ENCODE peak calls at places on chromosomes 4 and X, in six cellular contexts. One of them, this sample, is unnamed.

GRCh38 chr4:3257691-3258482 is 8.9 kb downstream of the MSANTD1 start:
- DNase-seq in activated T-cell treated with anti-CD3 and anti-CD28 coated beads for 1 hour: no peak
- DNase-seq in mucosa of descending colon: no peak
- DNase-seq in OCI-M1: no peak
- DNase-seq in colonic mucosa: peak
- DNase-seq in activated naive CD4-positive, alpha-beta T cell treated with anti-CD3 and anti-CD28 coated beads for 36 hours: peak
- DNase-seq in this sample: no peak

GRCh38 chrX:100615015-100615414 is 21.6 kb downstream of the TSPAN6 start:
- DNase-seq in OCI-M1: peak
- DNase-seq in activated naive CD4-positive, alpha-beta T cell treated with anti-CD3 and anti-CD28 coated beads for 36 hours: peak
- DNase-seq in activated T-cell treated with anti-CD3 and anti-CD28 coated beads for 1 hour: no peak
- DNase-seq in colonic mucosa: peak
- DNase-seq in mucosa of descending colon: peak
- DNase-seq in this sample: no peak

GRCh38 chrX:102968216-102968615 is 31.1 kb downstream of the RAB40AL start:
- DNase-seq in activated T-cell treated with anti-CD3 and anti-CD28 coated beads for 1 hour: no peak
- DNase-seq in mucosa of descending colon: no peak
- DNase-seq in OCI-M1: no peak
- DNase-seq in activated naive CD4-positive, alpha-beta T cell treated with anti-CD3 and anti-CD28 coated beads for 36 hours: no peak
- DNase-seq in colonic mucosa: no peak
- DNase-seq in this sample: no peak

GRCh38 chr4:152535236-152535902 is 523 bp downstream of the FBXW7 start:
- DNase-seq in mucosa of descending colon: peak
- DNase-seq in activated T-cell treated with anti-CD3 and anti-CD28 coated beads for 1 hour: peak
- DNase-seq in colonic mucosa: peak
- DNase-seq in activated naive CD4-positive, alpha-beta T cell treated with anti-CD3 and anti-CD28 coated beads for 36 hours: no peak
- DNase-seq in OCI-M1: no peak
- DNase-seq in this sample: no peak

GRCh38 chrX:102604327-102604726 is 5.0 kb downstream of the ARMCX5 start:
- DNase-seq in activated T-cell treated with anti-CD3 and anti-CD28 coated beads for 1 hour: no peak
- DNase-seq in mucosa of descending colon: no peak
- DNase-seq in activated naive CD4-positive, alpha-beta T cell treated with anti-CD3 and anti-CD28 coated beads for 36 hours: no peak
- DNase-seq in colonic mucosa: no peak
- DNase-seq in OCI-M1: no peak
- DNase-seq in this sample: no peak

GRCh38 chrX:147912093-147912801 is 528 bp downstream of the FMR1 start:
- DNase-seq in mucosa of descending colon: peak
- DNase-seq in activated naive CD4-positive, alpha-beta T cell treated with anti-CD3 and anti-CD28 coated beads for 36 hours: peak
- DNase-seq in colonic mucosa: peak
- DNase-seq in OCI-M1: peak
- DNase-seq in activated T-cell treated with anti-CD3 and anti-CD28 coated beads for 1 hour: peak
- DNase-seq in this sample: peak

GRCh38 chrX:41031256-41031967 is 53.8 kb upstream of the USP9X start:
- DNase-seq in OCI-M1: no peak
- DNase-seq in activated naive CD4-positive, alpha-beta T cell treated with anti-CD3 and anti-CD28 coated beads for 36 hours: no peak
- DNase-seq in activated T-cell treated with anti-CD3 and anti-CD28 coated beads for 1 hour: no peak
- DNase-seq in colonic mucosa: peak
- DNase-seq in mucosa of descending colon: peak
- DNase-seq in this sample: no peak

GRCh38 chr4:185020293-185020808 is 2.1 kb downstream of the HELT start:
- DNase-seq in activated naive CD4-positive, alpha-beta T cell treated with anti-CD3 and anti-CD28 coated beads for 36 hours: no peak
- DNase-seq in mucosa of descending colon: no peak
- DNase-seq in colonic mucosa: no peak
- DNase-seq in OCI-M1: no peak
- DNase-seq in activated T-cell treated with anti-CD3 and anti-CD28 coated beads for 1 hour: no peak
- DNase-seq in this sample: no peak

GRCh38 chr4:150648123-150648522 is 66.2 kb downstream of the MAB21L2 start:
- DNase-seq in colonic mucosa: no peak
- DNase-seq in activated T-cell treated with anti-CD3 and anti-CD28 coated beads for 1 hour: no peak
- DNase-seq in OCI-M1: no peak
- DNase-seq in mucosa of descending colon: no peak
- DNase-seq in activated naive CD4-positive, alpha-beta T cell treated with anti-CD3 and anti-CD28 coated beads for 36 hours: no peak
- DNase-seq in this sample: no peak

GRCh38 chr4:74038161-74039064 is at the start of gene CXCL3:
- DNase-seq in mucosa of descending colon: peak
- DNase-seq in colonic mucosa: peak
- DNase-seq in OCI-M1: peak
- DNase-seq in activated naive CD4-positive, alpha-beta T cell treated with anti-CD3 and anti-CD28 coated beads for 36 hours: peak
- DNase-seq in activated T-cell treated with anti-CD3 and anti-CD28 coated beads for 1 hour: peak
- DNase-seq in this sample: peak

GRCh38 chr4:4860803-4861591 is 1.5 kb downstream of the MSX1 start:
- DNase-seq in mucosa of descending colon: no peak
- DNase-seq in colonic mucosa: no peak
- DNase-seq in OCI-M1: no peak
- DNase-seq in activated naive CD4-positive, alpha-beta T cell treated with anti-CD3 and anti-CD28 coated beads for 36 hours: no peak
- DNase-seq in activated T-cell treated with anti-CD3 and anti-CD28 coated beads for 1 hour: no peak
- DNase-seq in this sample: peak

GRCh38 chrX:151830911-151831310 is 81.8 kb upstream of the MAGEA4 start:
- DNase-seq in OCI-M1: no peak
- DNase-seq in activated T-cell treated with anti-CD3 and anti-CD28 coated beads for 1 hour: no peak
- DNase-seq in activated naive CD4-positive, alpha-beta T cell treated with anti-CD3 and anti-CD28 coated beads for 36 hours: no peak
- DNase-seq in mucosa of descending colon: no peak
- DNase-seq in colonic mucosa: no peak
- DNase-seq in this sample: no peak

GRCh38 chr4:106022454-106022853 is 127.2 kb downstream of the NPNT start:
- DNase-seq in colonic mucosa: no peak
- DNase-seq in OCI-M1: no peak
- DNase-seq in activated T-cell treated with anti-CD3 and anti-CD28 coated beads for 1 hour: no peak
- DNase-seq in activated naive CD4-positive, alpha-beta T cell treated with anti-CD3 and anti-CD28 coated beads for 36 hours: no peak
- DNase-seq in mucosa of descending colon: no peak
- DNase-seq in this sample: no peak

GRCh38 chr4:83223781-83224180 is 60.8 kb downstream of the COQ2 start:
- DNase-seq in activated naive CD4-positive, alpha-beta T cell treated with anti-CD3 and anti-CD28 coated beads for 36 hours: no peak
- DNase-seq in colonic mucosa: no peak
- DNase-seq in activated T-cell treated with anti-CD3 and anti-CD28 coated beads for 1 hour: no peak
- DNase-seq in mucosa of descending colon: no peak
- DNase-seq in OCI-M1: no peak
- DNase-seq in this sample: no peak

GRCh38 chr4:139857021-139857420 is 191.4 kb downstream of the MGST2 start:
- DNase-seq in activated T-cell treated with anti-CD3 and anti-CD28 coated beads for 1 hour: no peak
- DNase-seq in OCI-M1: peak
- DNase-seq in mucosa of descending colon: no peak
- DNase-seq in colonic mucosa: no peak
- DNase-seq in activated naive CD4-positive, alpha-beta T cell treated with anti-CD3 and anti-CD28 coated beads for 36 hours: no peak
- DNase-seq in this sample: no peak

This sample was measured in frontal cortex.